ENCODE peak calls at places on chromosome 6, in seven cellular contexts. Y is heart right ventricle; W is fibroblast of lung; U is effector memory CD4-positive, alpha-beta T cell; V is bronchial epithelial cell; Q is HAP-1; D is BE2C. H is an unnamed sample. For H3K36me3, the result is how much of the 10 kb centered on the place peaks cover.

GRCh38 chr6:90144396-90144795 is 152.2 kb downstream of the BACH2 start:
- DNase-seq in V (peak), U (no peak), Y (no peak), D (no peak), W (no peak), Q (no peak), H (no peak)

GRCh38 chr6:3911614-3912336 is 62.6 kb downstream of the FAM50B start:
- DNase-seq in V (peak), U (no peak), Q (no peak), W (peak), Y (peak), D (peak), H (peak)

GRCh38 chr6:163165922-163166321 is 248.6 kb upstream of the QKI start:
- DNase-seq in V (no peak), U (no peak), Q (no peak), W (no peak), D (no peak), Y (no peak), H (no peak)

GRCh38 chr6:35081426-35081851 is 59.7 kb downstream of the TCP11 start:
- DNase-seq in V (no peak), D (no peak), W (no peak), Y (no peak), U (no peak), Q (no peak), H (peak)

GRCh38 chr6:133512410-133513016 is 271.4 kb downstream of the EYA4 start:
- DNase-seq in W (peak), U (no peak), Y (peak), Q (peak), V (peak), D (peak), H (peak)

GRCh38 chr6:56314683-56315523 is 67.5 kb upstream of the COL21A1 start:
- DNase-seq in D (peak), Q (peak), U (no peak), W (peak), V (peak), Y (no peak), H (peak)

GRCh38 chr6:130965657-130966056 is 97.4 kb downstream of the EPB41L2 start:
- DNase-seq in U (no peak), Y (no peak), V (no peak), W (peak), D (no peak), Q (no peak), H (no peak)

GRCh38 chr6:25490018-25490865 is 161.8 kb upstream of the SCGN start:
- DNase-seq in W (peak), D (peak), Y (peak), U (peak), V (peak), Q (peak), H (peak)

GRCh38 chr6:73109659-73110058 is 115.6 kb downstream of the KHDC1L start:
- DNase-seq in Y (no peak), Q (no peak), V (no peak), D (no peak), W (no peak), U (no peak), H (no peak)

GRCh38 chr6:112227992-112228391 is 26.4 kb downstream of the LAMA4 start:
- DNase-seq in U (no peak), V (no peak), W (no peak), Y (no peak), Q (no peak), D (no peak), H (no peak)

GRCh38 chr6:80454197-80454596 is 347.7 kb downstream of the BCKDHB start:
- DNase-seq in D (no peak), V (peak), Q (no peak), W (peak), Y (no peak), U (no peak), H (no peak)

GRCh38 chr6:5904527-5904926 is 102.2 kb downstream of the NRN1 start:
- DNase-seq in W (no peak), Y (no peak), D (no peak), U (no peak), Q (no peak), V (no peak), H (no peak)

GRCh38 chr6:15389759-15390723 is 144.2 kb downstream of the JARID2 start:
- DNase-seq in Y (no peak), V (no peak), D (peak), U (no peak), Q (peak), W (peak), H (peak)

GRCh38 chr6:12112540-12113189 is 100.6 kb downstream of the HIVEP1 start:
- DNase-seq in Q (no peak), Y (no peak), W (no peak), V (no peak), D (no peak), U (no peak), H (no peak)

DNA sequence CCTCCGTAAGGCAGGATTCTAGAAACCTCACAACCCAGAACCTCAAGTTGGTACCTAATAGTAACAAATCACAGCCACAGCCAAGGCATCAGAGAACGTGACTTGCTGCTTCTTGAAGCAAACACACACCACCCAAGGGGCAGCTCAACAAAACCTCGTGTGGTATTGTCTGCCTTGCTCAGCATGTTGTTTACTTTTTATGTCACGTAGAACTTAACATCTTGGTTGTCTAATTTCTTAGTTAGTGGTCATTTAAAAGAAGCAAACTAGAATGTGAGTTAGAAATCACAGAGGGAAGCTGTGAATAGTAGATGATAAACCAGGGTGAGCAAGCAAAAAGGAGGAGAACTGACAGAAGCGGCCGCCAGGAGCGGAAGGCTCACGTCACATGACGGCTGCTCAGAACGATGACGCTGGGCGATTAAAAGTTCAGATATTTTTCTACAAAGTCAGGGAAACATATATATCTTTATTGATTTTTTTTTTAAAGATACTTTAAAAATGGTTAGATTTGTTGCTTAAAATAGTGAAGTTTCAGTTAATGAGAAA is 51.5 kb upstream of the KIF25 start:
- DNase-seq in D (no peak), W (peak), Y (no peak), V (no peak), Q (no peak), U (no peak), H (no peak)
- H3K36me3 ChIP-seq in D (under half), W (under half), Y (half or more), V (under half), Q (half or more), U (under half), H (half or more)

GRCh38 chr6:154822947-154823558 is 89.8 kb downstream of the SCAF8 start:
- DNase-seq in W (no peak), Y (no peak), D (no peak), U (no peak), V (no peak), Q (no peak), H (no peak)
- H3K36me3 ChIP-seq in W (under half), Y (under half), D (half or more), U (half or more), V (under half), Q (under half), H (half or more)

GRCh38 chr6:31792090-31792374 is 3.5 kb downstream of the VARS1 start:
- DNase-seq in W (no peak), D (no peak), Y (no peak), U (no peak), Q (no peak), V (no peak), H (no peak)
- H3K36me3 ChIP-seq in W (under half), D (half or more), Y (under half), U (under half), Q (half or more), V (under half), H (under half)

DNA sequence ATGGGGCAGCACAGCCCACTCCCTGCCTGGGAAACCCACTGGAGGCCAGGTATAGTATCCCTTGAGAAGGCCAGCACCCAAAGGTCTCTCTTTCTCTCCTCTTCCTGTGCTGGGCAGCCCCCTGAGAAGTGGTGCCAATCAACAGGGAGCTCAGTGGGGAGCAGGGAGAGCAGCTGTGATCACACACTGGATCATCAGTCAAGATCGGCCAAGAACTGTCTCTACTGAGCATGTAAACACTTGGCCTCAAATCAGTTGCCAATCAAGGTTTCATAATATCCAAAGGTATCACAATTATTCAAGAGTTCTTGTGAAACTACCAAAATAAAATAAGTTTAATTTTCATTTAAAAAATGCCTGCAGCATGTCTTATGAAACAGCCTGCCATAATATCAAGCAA is 18.8 kb downstream of the MRPL14 start:
- DNase-seq in Y (no peak), D (no peak), W (no peak), U (no peak), V (no peak), Q (no peak), H (no peak)
- H3K36me3 ChIP-seq in Y (under half), D (half or more), W (under half), U (under half), V (under half), Q (half or more), H (half or more)

GRCh38 chr6:49453221-49453620 is 9.8 kb downstream of the MMUT start:
- DNase-seq in U (no peak), V (peak), W (peak), Q (no peak), D (no peak), Y (no peak), H (no peak)
- H3K36me3 ChIP-seq in U (under half), V (under half), W (under half), Q (under half), D (under half), Y (under half), H (under half)

GRCh38 chr6:27986928-27987725 is 30.1 kb downstream of the OR2B6 start:
- DNase-seq in D (no peak), Y (no peak), V (peak), U (no peak), Q (no peak), W (no peak), H (no peak)
- H3K36me3 ChIP-seq in D (under half), Y (under half), V (under half), U (under half), Q (under half), W (under half), H (under half)

GRCh38 chr6:166330612-166331011 is 11.7 kb downstream of the SFT2D1 start:
- DNase-seq in Y (peak), Q (peak), W (peak), D (peak), U (no peak), V (no peak), H (peak)
- H3K36me3 ChIP-seq in Y (under half), Q (under half), W (under half), D (under half), U (under half), V (under half), H (under half)

GRCh38 chr6:139593081-139593480 is 218.6 kb upstream of the CITED2 start:
- DNase-seq in D (no peak), W (no peak), Y (no peak), Q (no peak), U (no peak), V (no peak), H (no peak)
- H3K36me3 ChIP-seq in D (under half), W (under half), Y (under half), Q (under half), U (under half), V (under half), H (under half)

DNA sequence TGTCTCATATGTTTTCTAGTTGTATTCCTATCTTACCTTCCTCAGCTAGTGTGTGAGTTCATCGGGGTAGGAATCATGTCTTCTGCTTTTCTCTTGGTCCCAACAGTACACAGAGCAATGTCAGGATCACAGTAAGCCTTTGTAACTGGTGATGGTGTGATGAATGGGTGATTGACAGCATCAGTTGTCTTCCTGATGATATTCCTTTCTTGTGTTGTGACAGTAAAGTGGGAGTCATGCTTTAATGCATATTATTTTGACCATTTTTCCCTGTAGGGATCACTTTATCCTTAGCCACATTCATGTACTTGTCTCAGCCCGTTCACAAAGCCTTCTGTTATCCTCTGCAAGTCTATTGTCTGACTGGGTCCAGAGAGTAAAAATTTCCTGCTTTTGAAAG is 501.7 kb downstream of the UTRN start:
- DNase-seq in Q (no peak), Y (no peak), W (no peak), U (no peak), V (no peak), D (no peak), H (no peak)
- H3K36me3 ChIP-seq in Q (under half), Y (under half), W (under half), U (under half), V (under half), D (under half), H (under half)

H was measured in endodermal cell.